ENCODE peak calls at places on chromosomes 16 and 17, in ten cellular contexts. N is AG04450; Y is heart right ventricle; K is omental fat pad; M is naive thymus-derived CD8-positive, alpha-beta T cell; D is cerebellar nuclear complex; I is NCI-H69; J is ovary; G is A549; S is lung. X is an unnamed sample.
A peak's percentile ranks its signal among the peaks of the same experiment; 100 is the strongest.

GRCh38 chr17:74924250-74924948 is at the start of gene OTOP2:
- DNase-seq in N (no peak), Y (peak; percentile 39), K (no peak), M (no peak), D (no peak), I (peak; percentile 42), J (no peak), G (no peak), S (peak; percentile 44), X (no peak)

GRCh38 chr16:64159986-64160385 is 961.9 kb downstream of the CDH11 start:
- DNase-seq in N (no peak), Y (no peak), K (no peak), M (no peak), D (no peak), I (no peak), J (no peak), G (no peak), S (no peak), X (no peak)

GRCh38 chr16:75461575-75461974 is 2.9 kb downstream of the TMEM170A start:
- DNase-seq in N (no peak), Y (no peak), K (no peak), M (no peak), D (no peak), I (peak; percentile 21), J (no peak), G (no peak), S (no peak), X (peak; percentile 7)

GRCh38 chr17:19270951-19271611 is 33.9 kb downstream of the EPN2 start:
- DNase-seq in N (no peak), Y (peak; percentile 50), K (no peak), M (no peak), D (no peak), I (no peak), J (no peak), G (no peak), S (no peak), X (no peak)

GRCh38 chr17:1882836-1883235 is 53.0 kb downstream of the RPA1 start:
- DNase-seq in N (no peak), Y (no peak), K (no peak), M (no peak), D (no peak), I (peak; percentile 44), J (no peak), G (peak; percentile 59), S (no peak), X (no peak)

GRCh38 chr16:81645303-81645702 is 133.8 kb upstream of the PLCG2 start:
- DNase-seq in N (peak; percentile 42), Y (peak; percentile 66), K (no peak), M (no peak), D (no peak), I (peak; percentile 91), J (no peak), G (peak; percentile 60), S (peak; percentile 63), X (peak; percentile 60)

GRCh38 chr16:83913234-83913633 is 14.3 kb downstream of the MLYCD start:
- DNase-seq in N (no peak), Y (peak; percentile 78), K (no peak), M (no peak), D (no peak), I (peak; percentile 48), J (no peak), G (no peak), S (peak; percentile 39), X (no peak)

GRCh38 chr17:78971764-78972506 is 7.8 kb downstream of the LGALS3BP start:
- DNase-seq in N (no peak), Y (no peak), K (no peak), M (no peak), D (no peak), I (no peak), J (peak; percentile 36), G (no peak), S (no peak), X (no peak)

GRCh38 chr17:8872705-8873426 is 5.4 kb upstream of the PIK3R6 start:
- DNase-seq in N (no peak), Y (no peak), K (no peak), M (no peak), D (no peak), I (no peak), J (no peak), G (no peak), S (no peak), X (no peak)

X was measured in lower leg skin.